ENCODE peak calls at places on chromosomes 3 and 15, in nine cellular contexts. Q is iPS DF 6.9; H is kidney; M is ovary; Z is A549; O is right cardiac atrium; W is K562; E is H9; G is CD4-positive, CD25-positive, alpha-beta regulatory T cell. N is an unnamed sample.
A peak's percentile ranks its signal among the peaks of the same experiment; 100 is the strongest.

GRCh38 chr3:100040846-100041245 is 73.5 kb downstream of the FILIP1L start:
- DNase-seq in Z (no peak), H (no peak), M (no peak), W (no peak), G (no peak), O (no peak), E (no peak), Q (no peak), N (no peak)

GRCh38 chr3:98567646-98568280 is 25.6 kb downstream of the CPOX start:
- DNase-seq in W (no peak), M (no peak), Q (no peak), E (no peak), Z (no peak), G (peak; percentile 29), H (no peak), O (no peak), N (no peak)

GRCh38 chr15:31263751-31264533 is 62.7 kb upstream of the KLF13 start:
- DNase-seq in O (peak; percentile 91), W (no peak), G (peak; percentile 76), E (peak; percentile 24), Z (no peak), M (peak; percentile 49), H (peak; percentile 93), Q (no peak), N (peak; percentile 46)

GRCh38 chr3:58866079-58866478 is 183.7 kb downstream of the CFAP20DC start:
- DNase-seq in Q (no peak), W (no peak), Z (no peak), G (no peak), O (no peak), M (no peak), E (no peak), H (no peak), N (no peak)

GRCh38 chr3:129058441-129059194 is 2.0 kb upstream of the GP9 start:
- DNase-seq in Q (no peak), M (no peak), E (no peak), O (no peak), W (no peak), G (peak; percentile 29), Z (no peak), H (peak; percentile 61), N (peak; percentile 47)

GRCh38 chr3:175073209-175073905 is 214.2 kb downstream of the NAALADL2 start:
- DNase-seq in G (no peak), H (no peak), E (no peak), Z (no peak), W (no peak), Q (no peak), O (no peak), M (no peak), N (no peak)

GRCh38 chr15:64699767-64700388 is 75.5 kb downstream of the RBPMS2 start:
- DNase-seq in Z (no peak), H (no peak), W (no peak), O (peak; percentile 82), E (peak; percentile 84), G (no peak), Q (no peak), M (no peak), N (peak; percentile 86)

GRCh38 chr3:4935347-4935746 is 43.9 kb upstream of the BHLHE40 start:
- DNase-seq in Q (no peak), W (no peak), E (no peak), G (no peak), M (no peak), H (no peak), O (no peak), Z (no peak), N (no peak)

DNA sequence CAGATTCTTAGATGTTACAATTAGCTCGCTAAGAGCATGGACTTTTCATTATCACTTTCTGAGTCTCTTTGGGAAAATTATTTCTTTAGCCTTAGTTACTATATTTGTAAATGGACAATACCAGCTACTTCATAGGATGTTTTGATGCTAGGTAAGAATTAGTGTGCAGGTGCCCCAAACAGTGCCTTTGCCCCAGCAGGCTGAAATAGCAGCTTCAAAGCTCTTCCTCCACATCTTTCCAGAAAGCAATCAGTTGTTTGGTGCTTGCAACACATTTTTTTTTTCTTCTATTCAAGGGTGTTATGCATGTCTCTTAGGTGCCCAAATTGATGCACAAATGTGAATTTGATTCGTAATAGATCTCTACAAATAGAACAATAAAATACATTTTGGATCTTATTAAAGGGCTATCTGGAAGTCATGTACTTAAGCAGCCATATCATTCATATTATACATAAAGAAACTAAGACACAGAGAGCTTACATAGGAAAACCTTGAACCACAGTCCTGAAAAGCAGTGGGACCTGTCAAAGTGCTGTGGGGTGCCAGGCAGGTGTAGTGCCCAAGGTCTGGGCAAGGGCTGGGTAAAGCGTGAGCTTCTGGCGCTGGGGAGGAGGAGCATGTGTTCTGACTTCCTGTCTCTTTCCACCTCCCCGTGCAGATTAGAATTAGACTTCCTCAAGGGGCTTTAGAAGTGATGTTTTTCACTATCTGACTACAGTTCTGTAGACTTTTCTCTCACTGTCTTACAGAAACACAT is 62.9 kb downstream of the FNDC3B start:
- DNase-seq in W (no peak), Z (no peak), H (no peak), Q (no peak), M (no peak), E (no peak), G (peak; percentile 50), O (no peak), N (no peak)
- H3K4me1 ChIP-seq in W (peaks cover 46% of the 10 kb centered on the region), Z (peaks cover 99% of the 10 kb centered on the region), H (peaks cover 17% of the 10 kb centered on the region), Q (peaks cover 2% of the 10 kb centered on the region), M (peaks cover 9% of the 10 kb centered on the region), E (peaks cover 9% of the 10 kb centered on the region), G (peaks cover 76% of the 10 kb centered on the region), O (peaks cover 8% of the 10 kb centered on the region), N (peaks cover 16% of the 10 kb centered on the region)

DNA sequence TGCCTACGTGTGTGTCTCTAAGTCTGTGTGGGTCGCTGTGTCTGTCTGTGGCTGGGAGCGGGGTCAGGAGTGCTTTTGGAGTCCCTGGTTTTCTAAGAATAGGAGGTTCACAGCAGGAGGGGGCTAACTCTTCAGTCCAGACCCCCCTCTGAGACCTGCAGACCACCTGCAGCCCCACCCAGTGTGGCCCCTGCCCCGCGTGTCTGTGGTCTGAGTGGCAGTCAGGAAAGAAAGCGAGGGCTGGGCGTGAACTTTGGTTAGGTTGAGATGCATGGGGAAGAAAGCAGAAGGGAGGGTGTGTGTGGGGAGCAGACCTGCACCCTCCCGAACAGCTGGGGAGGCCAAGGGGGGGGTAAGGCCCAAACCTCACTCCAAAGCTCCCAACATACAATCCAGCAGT is 144.9 kb upstream of the TPM1 start:
- DNase-seq in O (no peak), Q (no peak), Z (no peak), M (no peak), E (no peak), G (no peak), H (no peak), W (no peak), N (no peak)
- H3K4me1 ChIP-seq in O (peaks cover 9% of the 10 kb centered on the region), Q (peaks cover 4% of the 10 kb centered on the region), Z (peaks cover 72% of the 10 kb centered on the region), M (peaks cover 5% of the 10 kb centered on the region), E (peaks cover 8% of the 10 kb centered on the region), G (no peaks in the 10 kb centered on the region), H (peaks cover 10% of the 10 kb centered on the region), W (peaks cover 10% of the 10 kb centered on the region), N (peaks cover 17% of the 10 kb centered on the region)

GRCh38 chr3:66476852-66477381 is 23.9 kb downstream of the LRIG1 start:
- DNase-seq in M (no peak), O (no peak), G (no peak), W (no peak), H (no peak), E (no peak), Z (no peak), Q (no peak), N (no peak)

GRCh38 chr3:66479532-66479947 is 21.3 kb downstream of the LRIG1 start:
- DNase-seq in M (no peak), O (no peak), G (no peak), Z (no peak), Q (no peak), W (no peak), H (no peak), E (no peak), N (no peak)

GRCh38 chr3:66478923-66479322 is 21.9 kb downstream of the LRIG1 start:
- DNase-seq in G (no peak), H (no peak), O (no peak), W (no peak), Q (no peak), E (peak; percentile 28), Z (no peak), M (no peak), N (no peak)

GRCh38 chr3:66475386-66476020 is 25.3 kb downstream of the LRIG1 start:
- DNase-seq in W (no peak), G (no peak), Q (no peak), O (no peak), M (no peak), H (no peak), Z (no peak), E (no peak), N (no peak)

DNA sequence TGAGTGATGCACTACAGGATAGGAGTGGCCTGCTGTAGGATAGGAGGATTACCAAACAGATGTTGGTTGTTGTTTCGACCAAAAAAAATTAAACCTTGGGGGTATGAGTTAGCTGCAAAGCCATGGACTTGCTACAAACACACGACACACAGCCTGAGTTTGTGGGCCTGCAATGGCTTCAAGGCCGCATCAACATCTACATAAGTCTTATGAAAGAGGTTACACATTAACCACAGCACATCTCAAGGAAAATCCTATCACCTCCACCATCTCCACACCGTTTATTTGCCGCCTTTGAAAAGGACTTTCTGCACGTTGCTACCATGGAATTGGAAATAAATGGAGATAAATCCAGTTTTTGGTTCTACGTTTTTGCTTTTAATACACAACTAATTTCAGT is 23.0 kb downstream of the LRIG1 start:
- DNase-seq in Z (no peak), M (no peak), G (no peak), H (no peak), E (peak; percentile 6), O (no peak), W (no peak), Q (no peak), N (no peak)
- H3K4me1 ChIP-seq in Z (peaks cover 34% of the 10 kb centered on the region), M (peaks cover 24% of the 10 kb centered on the region), G (peaks cover 92% of the 10 kb centered on the region), H (peaks cover 20% of the 10 kb centered on the region), E (peaks cover 42% of the 10 kb centered on the region), O (peaks cover 13% of the 10 kb centered on the region), W (no peaks in the 10 kb centered on the region), Q (peaks cover 18% of the 10 kb centered on the region), N (peaks cover 55% of the 10 kb centered on the region)

GRCh38 chr15:60369696-60370095 is 28.1 kb downstream of the ANXA2 start:
- DNase-seq in W (no peak), E (no peak), O (no peak), G (no peak), H (no peak), M (no peak), Q (no peak), Z (peak; percentile 31), N (no peak)

GRCh38 chr15:60372223-60372622 is 25.6 kb downstream of the ANXA2 start:
- DNase-seq in O (no peak), M (no peak), E (no peak), Q (no peak), G (no peak), Z (peak; percentile 65), W (no peak), H (no peak), N (peak; percentile 22)

GRCh38 chr15:60370804-60371700 is 26.7 kb downstream of the ANXA2 start:
- DNase-seq in M (peak; percentile 61), E (no peak), H (peak; percentile 88), Z (peak; percentile 98), O (peak; percentile 77), W (no peak), Q (no peak), G (no peak), N (peak; percentile 22)

GRCh38 chr15:60372756-60373155 is 25.0 kb downstream of the ANXA2 start:
- DNase-seq in Z (peak; percentile 52), W (no peak), Q (no peak), H (no peak), G (no peak), O (no peak), M (no peak), E (no peak), N (peak; percentile 3)

DNA sequence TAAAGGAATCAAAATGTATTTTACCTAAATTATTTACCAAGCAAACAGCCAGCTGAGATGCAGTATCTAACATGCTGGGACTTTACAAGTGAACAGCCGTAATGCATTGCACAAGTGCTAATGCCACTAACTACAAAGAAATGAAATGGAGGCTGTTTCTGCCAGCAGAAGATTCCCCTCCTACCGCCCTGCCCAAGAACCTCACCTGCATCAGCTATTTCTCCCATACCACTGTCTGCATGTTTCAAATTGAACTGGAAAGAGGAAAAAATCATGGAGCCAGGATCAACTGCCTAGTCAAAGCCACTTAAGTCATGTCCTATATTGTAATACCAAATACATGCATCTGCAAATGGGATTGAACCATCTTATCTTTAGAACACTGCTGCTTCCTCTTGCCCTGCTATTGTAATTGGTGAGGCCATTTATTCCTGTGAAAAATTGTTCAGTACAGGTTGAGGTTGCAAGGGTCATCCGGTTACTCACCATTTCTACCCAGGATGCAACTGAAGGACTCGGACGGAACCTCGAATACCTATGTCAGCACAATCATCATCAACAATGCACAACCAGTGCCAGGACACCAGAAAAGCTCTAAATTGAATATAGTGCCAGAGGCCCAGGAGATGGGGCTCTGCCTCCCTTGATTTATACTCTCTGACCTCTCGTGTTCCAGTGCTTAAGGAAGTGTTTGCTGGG is 27.5 kb downstream of the ANXA2 start:
- DNase-seq in W (no peak), M (no peak), O (no peak), H (no peak), G (no peak), E (no peak), Z (peak; percentile 80), Q (no peak), N (peak; percentile 30)
- H3K4me1 ChIP-seq in W (no peaks in the 10 kb centered on the region), M (peaks cover 12% of the 10 kb centered on the region), O (peaks cover 19% of the 10 kb centered on the region), H (peaks cover 5% of the 10 kb centered on the region), G (no peaks in the 10 kb centered on the region), E (no peaks in the 10 kb centered on the region), Z (peaks cover 71% of the 10 kb centered on the region), Q (no peaks in the 10 kb centered on the region), N (peaks cover 19% of the 10 kb centered on the region)